ENCODE peak calls at places on chromosomes 6 and 20, in seven cellular contexts. J is GM13976; X is Calu3; H is CD8-positive, alpha-beta memory T cell; Y is neural crest cell; B is type B pancreatic cell; Z is T-helper 1 cell. T is an unnamed sample.
A peak's percentile ranks its signal among the peaks of the same experiment; 100 is the strongest.

GRCh38 chr6:148700713-148701392 is 46.0 kb upstream of the UST start:
- DNase-seq in J (peak; percentile 63), X (no peak), H (no peak), Y (no peak), B (peak; percentile 32), Z (no peak), T (no peak)

GRCh38 chr6:148144917-148145521 is 197.6 kb upstream of the SASH1 start:
- DNase-seq in J (peak; percentile 42), X (peak; percentile 60), H (peak; percentile 36), Y (peak; percentile 87), B (no peak), Z (peak; percentile 19), T (peak; percentile 19)

GRCh38 chr6:85569323-85569722 is 24.3 kb downstream of the SNX14 start:
- DNase-seq in J (no peak), X (no peak), H (no peak), Y (no peak), B (no peak), Z (no peak), T (no peak)

GRCh38 chr6:92753956-92754355 is 665.4 kb downstream of the EPHA7 start:
- DNase-seq in J (no peak), X (no peak), H (no peak), Y (no peak), B (no peak), Z (no peak), T (no peak)

GRCh38 chr6:170209354-170210025 is 81.4 kb downstream of the DLL1 start:
- DNase-seq in J (peak; percentile 36), X (no peak), H (no peak), Y (no peak), B (peak; percentile 58), Z (no peak), T (no peak)

GRCh38 chr6:130676077-130676772 is 151.0 kb upstream of the SMLR1 start:
- DNase-seq in J (no peak), X (no peak), H (no peak), Y (no peak), B (no peak), Z (no peak), T (no peak)

GRCh38 chr6:137172734-137173431 is 561 bp downstream of the IL22RA2 start:
- DNase-seq in J (no peak), X (no peak), H (no peak), Y (no peak), B (no peak), Z (no peak), T (no peak)

GRCh38 chr6:12328701-12329100 is 38.5 kb downstream of the EDN1 start:
- DNase-seq in J (no peak), X (no peak), H (no peak), Y (no peak), B (no peak), Z (no peak), T (no peak)

GRCh38 chr6:85756982-85757381 is 114.3 kb upstream of the SYNCRIP start:
- DNase-seq in J (no peak), X (no peak), H (no peak), Y (no peak), B (no peak), Z (no peak), T (no peak)

GRCh38 chr6:35024601-35025054 is 116.5 kb downstream of the TCP11 start:
- DNase-seq in J (no peak), X (peak; percentile 76), H (no peak), Y (no peak), B (peak; percentile 44), Z (no peak), T (no peak)

GRCh38 chr6:132818404-132819359 is 4.3 kb downstream of the RPS12 start:
- DNase-seq in J (no peak), X (no peak), H (no peak), Y (no peak), B (no peak), Z (no peak), T (no peak)

GRCh38 chr6:30321692-30322388 is 4.9 kb upstream of the TRIM39 start:
- DNase-seq in J (no peak), X (no peak), H (no peak), Y (no peak), B (no peak), Z (no peak), T (no peak)

GRCh38 chr6:106939848-106940247 is 34.7 kb downstream of the CD24 start:
- DNase-seq in J (peak; percentile 62), X (no peak), H (no peak), Y (no peak), B (no peak), Z (no peak), T (no peak)

GRCh38 chr6:97947841-97948240 is 664.8 kb upstream of the MMS22L start:
- DNase-seq in J (no peak), X (peak; percentile 81), H (no peak), Y (no peak), B (no peak), Z (no peak), T (no peak)

GRCh38 chr6:34692280-34692679 is 4.3 kb downstream of the ILRUN start:
- DNase-seq in J (no peak), X (no peak), H (no peak), Y (no peak), B (no peak), Z (no peak), T (no peak)

GRCh38 chr20:51610761-51611624 is 68.5 kb upstream of the NFATC2 start:
- DNase-seq in J (no peak), X (no peak), H (no peak), Y (no peak), B (no peak), Z (no peak), T (no peak)

GRCh38 chr6:5181494-5182287 is 79.1 kb downstream of the LYRM4 start:
- DNase-seq in J (no peak), X (no peak), H (no peak), Y (no peak), B (no peak), Z (no peak), T (no peak)

T was measured in CD4-positive, alpha-beta T cell.